ENCODE peak calls at places on chromosomes 1 and 21, in nine cellular contexts. One of them, this sample, is unnamed.

GRCh38 chr1:1354271-1355247 is 3.8 kb downstream of the MXRA8 start:
- DNase-seq in H4: no peak
- DNase-seq in stomach: no peak
- DNase-seq in endothelial cell of umbilical vein: no peak
- DNase-seq in progenitor cell of endocrine pancreas: no peak
- DNase-seq in activated CD8-positive, alpha-beta T cell treated with anti-CD3 and anti-CD28 coated beads for 36 hours: no peak
- DNase-seq in small intestine: no peak
- DNase-seq in AG04450: no peak
- DNase-seq in RPMI7951: no peak
- DNase-seq in this sample: no peak

GRCh38 chr1:203627819-203628184 is 1.2 kb downstream of the ATP2B4 start:
- DNase-seq in H4: peak; percentile 27
- DNase-seq in stomach: peak; percentile 37
- DNase-seq in AG04450: no peak
- DNase-seq in endothelial cell of umbilical vein: peak; percentile 59
- DNase-seq in small intestine: peak; percentile 54
- DNase-seq in activated CD8-positive, alpha-beta T cell treated with anti-CD3 and anti-CD28 coated beads for 36 hours: peak; percentile 44
- DNase-seq in RPMI7951: peak; percentile 52
- DNase-seq in progenitor cell of endocrine pancreas: no peak
- DNase-seq in this sample: peak; percentile 51

GRCh38 chr21:35969281-35969680 is 91.0 kb downstream of the SETD4 start:
- DNase-seq in endothelial cell of umbilical vein: no peak
- DNase-seq in RPMI7951: no peak
- DNase-seq in small intestine: no peak
- DNase-seq in progenitor cell of endocrine pancreas: no peak
- DNase-seq in activated CD8-positive, alpha-beta T cell treated with anti-CD3 and anti-CD28 coated beads for 36 hours: no peak
- DNase-seq in stomach: no peak
- DNase-seq in AG04450: no peak
- DNase-seq in H4: no peak
- DNase-seq in this sample: no peak

GRCh38 chr1:101407505-101408211 is 170.8 kb downstream of the S1PR1 start:
- DNase-seq in stomach: no peak
- DNase-seq in RPMI7951: no peak
- DNase-seq in H4: no peak
- DNase-seq in progenitor cell of endocrine pancreas: no peak
- DNase-seq in endothelial cell of umbilical vein: no peak
- DNase-seq in AG04450: no peak
- DNase-seq in activated CD8-positive, alpha-beta T cell treated with anti-CD3 and anti-CD28 coated beads for 36 hours: no peak
- DNase-seq in small intestine: no peak
- DNase-seq in this sample: no peak

GRCh38 chr21:41359289-41359688 is 2.5 kb upstream of the MX2 start:
- DNase-seq in activated CD8-positive, alpha-beta T cell treated with anti-CD3 and anti-CD28 coated beads for 36 hours: no peak
- DNase-seq in RPMI7951: no peak
- DNase-seq in small intestine: no peak
- DNase-seq in AG04450: no peak
- DNase-seq in endothelial cell of umbilical vein: no peak
- DNase-seq in stomach: no peak
- DNase-seq in H4: no peak
- DNase-seq in progenitor cell of endocrine pancreas: no peak
- DNase-seq in this sample: no peak

GRCh38 chr1:235607284-235607683 is 42.3 kb downstream of the GNG4 start:
- DNase-seq in activated CD8-positive, alpha-beta T cell treated with anti-CD3 and anti-CD28 coated beads for 36 hours: no peak
- DNase-seq in small intestine: no peak
- DNase-seq in RPMI7951: no peak
- DNase-seq in AG04450: no peak
- DNase-seq in endothelial cell of umbilical vein: no peak
- DNase-seq in progenitor cell of endocrine pancreas: no peak
- DNase-seq in stomach: no peak
- DNase-seq in H4: no peak
- DNase-seq in this sample: no peak

GRCh38 chr1:88982055-88982454 is 10.4 kb downstream of the KYAT3 start:
- DNase-seq in progenitor cell of endocrine pancreas: no peak
- DNase-seq in RPMI7951: no peak
- DNase-seq in activated CD8-positive, alpha-beta T cell treated with anti-CD3 and anti-CD28 coated beads for 36 hours: no peak
- DNase-seq in small intestine: no peak
- DNase-seq in endothelial cell of umbilical vein: no peak
- DNase-seq in H4: no peak
- DNase-seq in AG04450: no peak
- DNase-seq in stomach: no peak
- DNase-seq in this sample: no peak

GRCh38 chr21:42171091-42172053 is 47.6 kb upstream of the ABCG1 start:
- DNase-seq in stomach: peak; percentile 71
- DNase-seq in H4: no peak
- DNase-seq in RPMI7951: peak; percentile 15
- DNase-seq in AG04450: no peak
- DNase-seq in activated CD8-positive, alpha-beta T cell treated with anti-CD3 and anti-CD28 coated beads for 36 hours: no peak
- DNase-seq in endothelial cell of umbilical vein: no peak
- DNase-seq in progenitor cell of endocrine pancreas: no peak
- DNase-seq in small intestine: peak; percentile 95
- DNase-seq in this sample: no peak

GRCh38 chr1:58803858-58804257 is 20.0 kb upstream of the JUN start:
- DNase-seq in endothelial cell of umbilical vein: no peak
- DNase-seq in progenitor cell of endocrine pancreas: no peak
- DNase-seq in stomach: no peak
- DNase-seq in activated CD8-positive, alpha-beta T cell treated with anti-CD3 and anti-CD28 coated beads for 36 hours: no peak
- DNase-seq in RPMI7951: no peak
- DNase-seq in H4: no peak
- DNase-seq in AG04450: no peak
- DNase-seq in small intestine: peak; percentile 33
- DNase-seq in this sample: no peak

GRCh38 chr1:173454966-173455524 is 22.1 kb upstream of the PRDX6 start:
- DNase-seq in AG04450: no peak
- DNase-seq in small intestine: no peak
- DNase-seq in stomach: no peak
- DNase-seq in progenitor cell of endocrine pancreas: no peak
- DNase-seq in activated CD8-positive, alpha-beta T cell treated with anti-CD3 and anti-CD28 coated beads for 36 hours: peak; percentile 14
- DNase-seq in H4: no peak
- DNase-seq in RPMI7951: no peak
- DNase-seq in endothelial cell of umbilical vein: no peak
- DNase-seq in this sample: no peak

GRCh38 chr1:44571712-44572571 is 102.3 kb downstream of the TMEM53 start:
- DNase-seq in stomach: no peak
- DNase-seq in H4: no peak
- DNase-seq in small intestine: peak; percentile 78
- DNase-seq in RPMI7951: no peak
- DNase-seq in endothelial cell of umbilical vein: peak; percentile 8
- DNase-seq in progenitor cell of endocrine pancreas: no peak
- DNase-seq in activated CD8-positive, alpha-beta T cell treated with anti-CD3 and anti-CD28 coated beads for 36 hours: peak; percentile 18
- DNase-seq in AG04450: no peak
- DNase-seq in this sample: peak; percentile 23

GRCh38 chr21:29221259-29221744 is 77.4 kb upstream of the BACH1 start:
- DNase-seq in stomach: no peak
- DNase-seq in endothelial cell of umbilical vein: no peak
- DNase-seq in progenitor cell of endocrine pancreas: no peak
- DNase-seq in RPMI7951: peak; percentile 14
- DNase-seq in small intestine: no peak
- DNase-seq in activated CD8-positive, alpha-beta T cell treated with anti-CD3 and anti-CD28 coated beads for 36 hours: no peak
- DNase-seq in H4: peak; percentile 85
- DNase-seq in AG04450: peak; percentile 77
- DNase-seq in this sample: no peak

GRCh38 chr1:163440090-163440489 is 118.3 kb downstream of the NUF2 start:
- DNase-seq in small intestine: no peak
- DNase-seq in endothelial cell of umbilical vein: no peak
- DNase-seq in AG04450: no peak
- DNase-seq in RPMI7951: no peak
- DNase-seq in progenitor cell of endocrine pancreas: no peak
- DNase-seq in activated CD8-positive, alpha-beta T cell treated with anti-CD3 and anti-CD28 coated beads for 36 hours: no peak
- DNase-seq in stomach: no peak
- DNase-seq in H4: no peak
- DNase-seq in this sample: no peak

GRCh38 chr1:2610036-2610720 is 22.6 kb downstream of the MMEL1 start:
- DNase-seq in activated CD8-positive, alpha-beta T cell treated with anti-CD3 and anti-CD28 coated beads for 36 hours: no peak
- DNase-seq in stomach: no peak
- DNase-seq in RPMI7951: no peak
- DNase-seq in H4: no peak
- DNase-seq in AG04450: no peak
- DNase-seq in progenitor cell of endocrine pancreas: peak; percentile 7
- DNase-seq in small intestine: peak; percentile 24
- DNase-seq in endothelial cell of umbilical vein: no peak
- DNase-seq in this sample: no peak

GRCh38 chr1:17098440-17099317 is 20.6 kb downstream of the PADI2 start:
- DNase-seq in small intestine: no peak
- DNase-seq in RPMI7951: no peak
- DNase-seq in activated CD8-positive, alpha-beta T cell treated with anti-CD3 and anti-CD28 coated beads for 36 hours: no peak
- DNase-seq in AG04450: no peak
- DNase-seq in progenitor cell of endocrine pancreas: no peak
- DNase-seq in stomach: no peak
- DNase-seq in H4: no peak
- DNase-seq in endothelial cell of umbilical vein: no peak
- DNase-seq in this sample: no peak

This sample was measured in T47D.